ENCODE peak calls at places on chromosomes 6 and 20, in seven cellular contexts. F is trophoblast cell, O is mammary epithelial cell, W is neural progenitor cell, V is mesendoderm, J is hepatocyte, Q is GM23338. L is an unnamed sample.

GRCh38 chr6:100663219-100663863 is 198.6 kb upstream of the SIM1 start:
- DNase-seq in V (peak), O (peak), W (no peak), Q (no peak), J (peak), F (peak), L (peak)

GRCh38 chr6:40042232-40042631 is 108.0 kb upstream of the MOCS1 start:
- DNase-seq in Q (no peak), F (no peak), W (no peak), O (peak), V (no peak), J (no peak), L (no peak)

GRCh38 chr6:64712606-64713005 is 994.4 kb downstream of the EYS start:
- DNase-seq in Q (no peak), J (no peak), V (no peak), O (no peak), F (no peak), W (no peak), L (no peak)

GRCh38 chr6:28589234-28589951 is 63.7 kb downstream of the GPX5 start:
- DNase-seq in O (peak), F (peak), W (peak), Q (peak), V (peak), J (peak), L (peak)

GRCh38 chr20:47851774-47852173 is 66.5 kb upstream of the SULF2 start:
- DNase-seq in J (no peak), W (no peak), O (no peak), F (no peak), V (no peak), Q (no peak), L (no peak)

GRCh38 chr6:167856999-167857660 is 30.4 kb downstream of the AFDN start:
- DNase-seq in J (peak), O (peak), V (peak), F (no peak), Q (peak), W (no peak), L (peak)

GRCh38 chr6:30757261-30757935 is 13.1 kb upstream of the IER3 start:
- DNase-seq in W (no peak), F (no peak), V (no peak), Q (no peak), J (no peak), O (no peak), L (no peak)

GRCh38 chr6:4872841-4873240 is 96.6 kb downstream of the CDYL start:
- DNase-seq in F (no peak), W (no peak), O (peak), Q (no peak), V (no peak), J (no peak), L (peak)

GRCh38 chr20:40956926-40957760 is 71.5 kb upstream of the TOP1 start:
- DNase-seq in Q (no peak), J (no peak), O (no peak), V (no peak), W (no peak), F (no peak), L (no peak)

GRCh38 chr6:52759085-52759484 is 4.2 kb downstream of the GSTA2 start:
- DNase-seq in Q (no peak), O (no peak), J (no peak), W (no peak), F (no peak), V (peak), L (no peak)

GRCh38 chr6:154961141-154961540 is 34.0 kb upstream of the TIAM2 start:
- DNase-seq in V (no peak), Q (no peak), W (no peak), F (no peak), J (no peak), O (no peak), L (no peak)
- H3K4me2 ChIP-seq in V (no peak), Q (no peak), W (no peak), F (no peak), J (no peak), O (no peak), L (no peak)

GRCh38 chr6:85680388-85680787 is 37.7 kb upstream of the SYNCRIP start:
- DNase-seq in F (no peak), W (no peak), V (no peak), Q (no peak), J (no peak), O (no peak), L (no peak)
- H3K4me2 ChIP-seq in F (no peak), W (peak), V (no peak), Q (peak), J (peak), O (peak), L (peak)

DNA sequence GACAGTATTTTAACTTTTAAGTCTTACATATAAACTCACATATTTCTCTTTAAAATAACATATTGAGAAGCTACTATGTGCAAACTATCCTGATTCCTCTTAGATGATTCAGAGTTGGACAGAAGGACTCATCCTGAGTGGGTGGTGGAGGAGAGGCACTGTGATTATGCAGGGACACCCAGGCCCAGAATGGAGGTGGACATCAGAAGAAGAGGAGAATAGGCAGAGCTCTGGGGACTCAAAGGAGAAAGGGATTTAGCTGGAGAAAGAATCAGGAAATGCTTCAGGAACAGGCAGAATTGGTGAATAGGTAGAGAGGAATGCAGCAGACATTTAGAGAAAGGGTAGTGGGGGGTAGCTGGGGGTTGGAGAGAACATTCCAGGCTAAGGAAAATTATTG is 17.4 kb downstream of the RCAN2 start:
- DNase-seq in F (no peak), W (no peak), J (no peak), Q (no peak), O (peak), V (no peak), L (peak)
- H3K4me2 ChIP-seq in F (no peak), W (no peak), J (no peak), Q (no peak), O (no peak), V (no peak), L (no peak)

GRCh38 chr6:88558981-88559380 is 392.8 kb upstream of the CNR1 start:
- DNase-seq in W (no peak), O (no peak), V (no peak), F (no peak), Q (no peak), J (no peak), L (no peak)

GRCh38 chr6:88562737-88563625 is 396.8 kb upstream of the CNR1 start:
- DNase-seq in W (no peak), O (no peak), J (no peak), V (no peak), Q (no peak), F (no peak), L (no peak)

GRCh38 chr6:88561974-88562736 is 396.0 kb upstream of the CNR1 start:
- DNase-seq in W (no peak), F (no peak), O (no peak), Q (no peak), J (peak), V (no peak), L (no peak)

GRCh38 chr6:88565409-88565811 is 398.0 kb downstream of the RNGTT start:
- DNase-seq in W (peak), F (no peak), J (no peak), O (peak), Q (no peak), V (peak), L (no peak)

DNA sequence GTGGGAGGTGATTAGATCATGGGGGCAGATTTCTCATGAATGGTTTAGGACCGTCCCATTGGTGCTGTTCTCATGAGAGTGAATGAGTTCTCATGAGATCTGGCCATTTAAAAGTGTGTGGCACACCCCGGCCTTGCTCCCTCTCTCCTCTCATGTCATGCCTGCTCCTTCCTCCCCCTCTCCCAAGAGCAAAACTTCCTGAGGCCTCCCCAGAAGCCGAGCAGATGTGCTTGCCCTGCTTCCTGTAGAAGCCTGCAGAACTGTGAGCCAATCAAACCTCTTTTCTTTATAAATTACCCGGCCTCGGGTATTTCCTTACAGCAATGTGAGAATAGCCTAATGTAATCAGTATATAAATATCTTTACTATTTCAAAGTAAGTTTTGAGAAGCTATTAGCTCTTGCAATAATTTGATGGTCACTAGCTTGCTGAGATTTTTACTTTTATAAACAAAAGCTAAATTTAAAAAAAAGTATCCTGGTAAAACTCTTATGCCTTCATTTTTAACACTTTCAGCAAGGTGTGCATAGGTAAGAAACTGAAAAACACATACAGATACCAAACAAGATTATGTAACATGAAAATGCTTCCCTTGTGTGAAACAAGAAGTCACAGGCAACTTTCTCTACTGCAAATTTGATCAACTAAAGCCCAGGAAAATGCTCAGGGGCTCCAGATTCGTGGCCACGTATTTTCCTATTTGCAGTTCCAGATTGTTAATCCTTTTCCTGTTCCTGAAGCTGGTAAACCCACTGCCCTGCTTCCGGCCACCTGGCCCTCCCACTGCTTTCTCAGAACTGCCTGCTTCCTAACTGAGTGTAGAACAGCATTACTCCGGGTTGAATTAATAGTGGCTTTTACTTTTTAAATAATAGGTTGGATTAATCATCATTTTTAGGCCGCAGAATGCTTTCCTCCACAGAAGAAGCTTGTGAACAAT is 395.2 kb upstream of the CNR1 start:
- DNase-seq in Q (no peak), F (no peak), J (no peak), W (no peak), V (no peak), O (no peak), L (no peak)
- H3K4me2 ChIP-seq in Q (no peak), F (no peak), J (no peak), W (no peak), V (no peak), O (no peak), L (no peak)

GRCh38 chr6:62039602-62040001 is 246.4 kb downstream of the KHDRBS2 start:
- DNase-seq in V (no peak), O (no peak), F (no peak), Q (no peak), J (no peak), W (no peak), L (no peak)
- H3K4me2 ChIP-seq in V (no peak), O (no peak), F (no peak), Q (no peak), J (no peak), W (no peak), L (no peak)

GRCh38 chr6:37243816-37244370 is 13.7 kb upstream of the TBC1D22B start:
- DNase-seq in O (no peak), J (no peak), V (no peak), Q (no peak), F (no peak), W (no peak), L (no peak)
- H3K4me2 ChIP-seq in O (no peak), J (peak), V (no peak), Q (no peak), F (no peak), W (no peak), L (peak)

GRCh38 chr20:51801220-51801991 is 915 bp downstream of the SALL4 start:
- DNase-seq in F (no peak), V (peak), O (no peak), W (peak), J (peak), Q (peak), L (no peak)
- H3K4me2 ChIP-seq in F (peak), V (peak), O (peak), W (peak), J (peak), Q (peak), L (peak)

DNA sequence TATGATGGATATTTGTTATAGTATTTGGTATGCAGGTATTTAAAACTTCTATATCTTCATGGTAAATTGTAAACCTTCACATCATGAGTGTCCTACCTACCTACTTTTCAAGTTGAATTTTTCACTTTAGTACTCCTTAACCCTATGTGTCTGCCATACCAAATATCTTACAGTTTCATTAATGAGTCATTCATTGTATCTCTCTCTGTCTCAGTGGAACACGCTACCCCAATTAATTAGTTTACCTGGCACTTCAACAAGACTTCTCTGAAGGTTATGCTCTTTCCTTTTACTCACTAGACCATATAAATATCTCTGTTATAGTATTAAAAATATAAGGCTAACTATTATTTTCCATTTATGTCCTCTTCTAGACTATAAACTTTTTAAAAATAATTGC is 123.9 kb upstream of the GJE1 start:
- DNase-seq in F (no peak), W (no peak), O (peak), J (no peak), Q (no peak), V (no peak), L (no peak)
- H3K4me2 ChIP-seq in F (no peak), W (no peak), O (peak), J (no peak), Q (no peak), V (no peak), L (no peak)

GRCh38 chr6:24666097-24666615 is 543 bp downstream of the TDP2 start:
- DNase-seq in F (peak), O (no peak), Q (no peak), V (no peak), J (peak), W (no peak), L (peak)

GRCh38 chr6:24662206-24662605 is 4.5 kb downstream of the TDP2 start:
- DNase-seq in J (no peak), W (no peak), V (no peak), F (no peak), O (no peak), Q (no peak), L (no peak)

GRCh38 chr6:24663198-24663597 is 3.5 kb downstream of the TDP2 start:
- DNase-seq in V (no peak), F (no peak), J (no peak), W (no peak), Q (no peak), O (no peak), L (no peak)

GRCh38 chr6:24666616-24667377 is at the start of the genes ACOT13 and TDP2:
- DNase-seq in W (peak), O (peak), Q (peak), J (peak), F (peak), V (peak), L (peak)

DNA sequence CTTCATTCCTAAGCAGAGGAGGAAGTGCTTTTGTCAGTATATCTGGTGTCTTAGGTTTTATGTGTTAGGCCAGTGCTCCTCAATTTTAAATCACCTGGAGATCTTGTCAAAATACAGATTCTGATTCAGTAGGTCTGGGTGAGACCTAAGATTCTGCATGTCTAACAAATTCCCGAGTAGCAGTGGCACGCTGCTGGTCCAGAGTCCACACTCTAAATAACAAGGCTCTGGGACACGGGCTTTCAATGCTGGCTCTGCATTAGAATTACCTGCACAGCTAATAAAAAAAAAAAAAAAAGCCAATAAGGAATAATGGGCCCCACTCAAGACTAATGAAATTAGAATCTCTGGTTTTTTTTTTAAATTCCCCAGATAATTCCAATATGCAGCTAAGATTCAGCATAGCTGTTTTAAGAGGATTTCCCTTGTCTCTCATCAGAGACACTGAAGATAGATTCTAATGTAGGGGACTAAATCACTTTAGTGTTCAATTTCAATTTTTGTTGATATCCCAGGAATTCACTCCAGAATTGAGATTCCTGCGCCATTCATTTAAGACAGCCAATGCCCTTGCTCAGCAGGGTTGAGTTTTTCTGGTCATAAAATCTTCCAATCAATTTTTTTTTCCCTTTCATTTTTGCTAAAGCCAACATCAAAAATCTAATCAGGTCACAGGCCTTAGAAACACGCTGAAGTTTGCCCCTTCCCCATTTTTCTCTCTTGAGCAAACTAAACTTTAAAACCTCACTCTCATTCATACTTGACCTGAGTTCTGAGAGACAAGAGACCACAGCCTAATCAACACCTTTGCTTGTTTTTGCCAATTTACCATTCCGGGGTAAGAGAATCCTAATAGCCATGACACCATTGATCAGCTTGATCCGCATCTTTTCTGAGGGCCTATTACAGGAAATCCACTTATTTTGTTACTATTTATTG is 2.4 kb downstream of the TDP2 start:
- DNase-seq in W (no peak), F (no peak), J (no peak), O (no peak), V (no peak), Q (no peak), L (no peak)
- H3K4me2 ChIP-seq in W (peak), F (no peak), J (peak), O (peak), V (no peak), Q (peak), L (no peak)

DNA sequence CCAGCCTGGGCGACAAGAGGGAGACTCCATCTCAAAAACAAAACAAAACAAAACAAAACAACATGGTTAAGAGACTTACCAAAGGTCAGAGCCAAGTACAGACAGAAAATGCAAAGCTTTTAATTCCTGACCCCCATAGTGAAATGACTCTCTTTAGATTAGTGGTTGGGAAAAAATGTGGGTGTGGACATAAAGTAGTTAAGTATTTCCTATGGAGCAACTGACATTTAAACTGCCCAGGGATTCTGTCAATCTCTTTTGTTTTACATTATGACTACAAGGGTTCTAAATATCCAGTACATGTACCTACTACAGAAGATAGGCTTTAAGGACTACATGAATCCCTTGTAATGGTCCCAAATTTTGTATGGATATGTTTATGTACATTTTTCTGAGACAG is 75.1 kb downstream of the IRAK1BP1 start:
- DNase-seq in V (no peak), F (no peak), W (no peak), O (no peak), J (no peak), Q (no peak), L (peak)
- H3K4me2 ChIP-seq in V (no peak), F (no peak), W (no peak), O (no peak), J (no peak), Q (no peak), L (no peak)